ENCODE peak calls at places on chromosomes 3 and 15, in eight cellular contexts. A is uterus, F is fibroblast of lung, U is PC-9, S is neural progenitor cell, R is PC-3, L is thyroid gland, Q is RWPE2. E is an unnamed sample.

GRCh38 chr3:10300087-10300486 is 7.3 kb upstream of the GHRL start:
- DNase-seq in L (no peak), A (no peak), U (no peak), F (no peak), R (no peak), Q (no peak), S (no peak), E (no peak)

GRCh38 chr3:16338999-16339398 is 74.0 kb downstream of the OXNAD1 start:
- DNase-seq in Q (no peak), S (no peak), R (peak; percentile 30), U (peak; percentile 40), F (peak; percentile 97), L (no peak), A (no peak), E (peak; percentile 30)

GRCh38 chr15:78620839-78621421 is at the start of gene CHRNA3:
- DNase-seq in F (no peak), S (no peak), A (no peak), R (no peak), U (no peak), Q (peak; percentile 52), L (no peak), E (peak; percentile 45)

GRCh38 chr3:141618103-141618502 is 120.0 kb upstream of the RNF7 start:
- DNase-seq in S (no peak), A (no peak), F (no peak), R (no peak), L (no peak), U (no peak), Q (no peak), E (no peak)

GRCh38 chr3:45528429-45528828 is 66.1 kb upstream of the LIMD1 start:
- DNase-seq in R (peak; percentile 45), Q (no peak), F (peak; percentile 56), U (no peak), S (no peak), A (no peak), L (no peak), E (no peak)

GRCh38 chr15:83114305-83114704 is 6.9 kb downstream of the TM6SF1 start:
- DNase-seq in L (no peak), U (no peak), Q (no peak), S (no peak), A (no peak), F (no peak), R (no peak), E (no peak)

GRCh38 chr3:140420621-140421357 is 257.1 kb upstream of the TRIM42 start:
- DNase-seq in F (peak; percentile 48), U (no peak), S (no peak), R (no peak), L (peak; percentile 33), Q (no peak), A (no peak), E (no peak)

GRCh38 chr3:141241248-141242034 is 9.8 kb downstream of the PXYLP1 start:
- DNase-seq in A (no peak), Q (no peak), F (peak; percentile 21), L (no peak), R (no peak), S (no peak), U (no peak), E (peak; percentile 27)

GRCh38 chr3:97230486-97230885 is 416.1 kb downstream of the EPHA6 start:
- DNase-seq in U (peak; percentile 45), A (no peak), Q (no peak), L (no peak), R (peak; percentile 33), F (no peak), S (no peak), E (no peak)

GRCh38 chr15:45314960-45315359 is 62.9 kb downstream of the SLC28A2 start:
- DNase-seq in S (peak; percentile 58), A (no peak), U (no peak), L (peak; percentile 37), R (peak; percentile 65), Q (no peak), F (peak; percentile 40), E (no peak)

GRCh38 chr3:94317054-94317453 is 254.2 kb downstream of the NSUN3 start:
- DNase-seq in U (no peak), Q (no peak), L (no peak), A (no peak), F (no peak), S (no peak), R (no peak), E (no peak)

GRCh38 chr3:160400631-160401150 is 1.2 kb downstream of the SMC4 start:
- DNase-seq in U (no peak), R (peak; percentile 18), S (peak; percentile 57), Q (no peak), A (no peak), F (no peak), L (peak; percentile 49), E (peak; percentile 19)

GRCh38 chr15:66800584-66801235 is 98.7 kb downstream of the SMAD6 start:
- DNase-seq in S (no peak), R (no peak), U (no peak), Q (peak; percentile 30), F (no peak), L (no peak), A (no peak), E (no peak)

GRCh38 chr15:29871401-29871800 is 49.1 kb upstream of the TJP1 start:
- DNase-seq in Q (no peak), S (no peak), L (no peak), R (no peak), U (no peak), A (peak; percentile 87), F (no peak), E (no peak)
- H3K4me3 ChIP-seq in Q (no peak overlapping the region), S (no peak overlapping the region), L (no peak overlapping the region), R (no peak overlapping the region), U (no peak overlapping the region), A (no peak overlapping the region), F (no peak overlapping the region), E (no peak overlapping the region)

GRCh38 chr15:25062551-25063430 is 108.0 kb downstream of the SNRPN start:
- DNase-seq in Q (peak; percentile 52), L (no peak), S (no peak), U (no peak), F (no peak), R (no peak), A (peak; percentile 1), E (no peak)

GRCh38 chr15:25060472-25060803 is 105.7 kb downstream of the SNRPN start:
- DNase-seq in A (peak; percentile 4), R (no peak), U (no peak), F (no peak), L (peak; percentile 1), Q (peak; percentile 57), S (no peak), E (no peak)

GRCh38 chr15:25059698-25060471 is 105.1 kb downstream of the SNRPN start:
- DNase-seq in Q (peak; percentile 45), F (no peak), A (peak; percentile 2), R (no peak), S (no peak), L (peak; percentile 1), U (no peak), E (no peak)

GRCh38 chr15:25061808-25062550 is 107.2 kb downstream of the SNRPN start:
- DNase-seq in L (peak; percentile 1), U (no peak), A (peak; percentile 2), S (no peak), R (no peak), F (no peak), Q (peak; percentile 45), E (no peak)

GRCh38 chr15:25060996-25061620 is 106.3 kb downstream of the SNRPN start:
- DNase-seq in S (no peak), L (peak; percentile 2), R (no peak), Q (peak; percentile 49), A (peak; percentile 5), U (no peak), F (no peak), E (no peak)
- H3K9me3 ChIP-seq in S (peaks cover 27% of the 10 kb centered on the region), L (peaks cover 4% of the 10 kb centered on the region), R (peaks cover 70% of the 10 kb centered on the region), Q (peaks cover 83% of the 10 kb centered on the region), A (peaks cover 98% of the 10 kb centered on the region), U (peaks cover 3% of the 10 kb centered on the region), F (peaks cover 46% of the 10 kb centered on the region), E (peaks cover 82% of the 10 kb centered on the region)

GRCh38 chr3:127595303-127595702 is 2.9 kb upstream of the MCM2 start:
- DNase-seq in S (no peak), R (no peak), L (no peak), U (no peak), Q (no peak), F (no peak), A (no peak), E (no peak)

GRCh38 chr3:127600749-127601456 is 2.7 kb downstream of the MCM2 start:
- DNase-seq in L (no peak), F (no peak), S (no peak), R (no peak), U (no peak), Q (no peak), A (no peak), E (no peak)

GRCh38 chr3:127593187-127593586 is 2.7 kb upstream of the TPRA1 start:
- DNase-seq in U (no peak), A (no peak), R (no peak), S (no peak), Q (no peak), L (no peak), F (no peak), E (no peak)

GRCh38 chr3:127598841-127599570 is 795 bp downstream of the MCM2 start:
- DNase-seq in S (no peak), Q (no peak), R (peak; percentile 8), F (no peak), A (no peak), U (no peak), L (no peak), E (no peak)

DNA sequence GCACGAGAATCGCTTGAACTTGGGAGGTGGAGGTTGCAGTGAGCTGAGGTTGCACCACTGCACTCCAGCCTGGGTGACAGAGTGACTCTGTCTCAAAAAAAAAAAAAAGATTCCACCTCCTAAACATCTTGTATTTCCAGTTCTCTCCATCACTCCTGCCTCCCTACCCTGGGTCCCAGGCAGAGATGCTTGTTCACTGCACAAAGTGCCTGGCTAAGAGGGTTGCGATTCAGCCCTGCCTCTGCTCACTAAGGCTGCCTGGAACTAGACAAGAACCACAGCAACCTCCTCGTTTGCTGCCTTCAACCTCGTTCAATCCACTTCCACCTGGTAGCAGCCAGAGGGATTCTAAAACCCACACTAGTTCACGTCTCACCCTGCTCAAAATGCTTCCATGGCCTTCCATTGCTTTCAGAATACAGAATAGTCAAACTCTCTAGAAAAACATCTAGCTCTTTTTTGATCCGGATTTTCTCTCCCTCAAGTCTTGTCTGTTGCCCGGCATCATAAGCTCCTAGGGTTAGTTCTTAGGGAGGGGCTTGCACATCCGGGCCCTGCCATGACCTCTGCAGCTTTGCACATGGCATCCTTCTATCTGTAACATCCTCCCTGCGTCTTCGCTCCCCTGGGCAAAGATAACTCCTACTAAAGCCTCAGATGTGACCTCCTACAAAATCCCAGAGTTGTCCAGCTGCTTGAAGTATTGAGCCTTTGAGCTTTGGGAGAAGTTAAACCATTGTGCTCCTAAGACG is 1.0 kb upstream of the MCM2 start:
- DNase-seq in R (no peak), S (no peak), Q (no peak), U (no peak), L (no peak), F (no peak), A (no peak), E (peak; percentile 84)
- H3K4me3 ChIP-seq in R (peak overlapping the region; percentile 81), S (peak overlapping the region; percentile 72), Q (no peak overlapping the region), U (peak overlapping the region; percentile 70), L (no peak overlapping the region), F (no peak overlapping the region), A (no peak overlapping the region), E (peak overlapping the region; percentile 91)

GRCh38 chr15:26899658-26900057 is 32.8 kb downstream of the GABRA5 start:
- DNase-seq in R (no peak), F (no peak), S (no peak), U (no peak), A (no peak), L (no peak), Q (no peak), E (no peak)

DNA sequence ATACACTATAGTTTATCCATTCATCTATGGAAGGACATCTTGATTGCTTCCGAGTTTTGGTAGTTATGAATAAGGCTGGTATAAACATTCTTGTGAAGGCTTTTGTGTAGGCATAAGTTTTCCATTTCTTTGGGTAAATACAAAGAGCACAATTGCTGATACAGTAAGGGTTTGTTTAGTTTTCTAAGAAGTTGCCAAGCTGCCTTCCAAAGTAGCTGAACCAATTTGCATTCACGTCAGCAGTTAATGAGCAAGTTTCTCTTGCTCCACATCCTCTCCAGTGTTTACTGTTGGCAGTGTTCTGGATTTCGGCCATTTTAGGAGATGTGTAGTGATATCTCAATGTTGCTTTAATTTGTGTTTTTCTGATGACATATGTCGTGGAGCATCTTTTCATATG is 34.2 kb downstream of the GABRA5 start:
- DNase-seq in U (no peak), F (no peak), S (no peak), L (no peak), R (no peak), Q (no peak), A (no peak), E (no peak)
- H3K9me3 ChIP-seq in U (no peaks in the 10 kb centered on the region), F (no peaks in the 10 kb centered on the region), S (no peaks in the 10 kb centered on the region), L (no peaks in the 10 kb centered on the region), R (peaks cover 14% of the 10 kb centered on the region), Q (peaks cover 14% of the 10 kb centered on the region), A (peaks cover 3% of the 10 kb centered on the region), E (peaks cover 8% of the 10 kb centered on the region)

E was measured in WERI-Rb-1.